ENCODE peak calls at places on chromosome 22, in six cellular contexts. R is lower leg skin, N is SK-N-SH, P is fibroblast of pulmonary artery, T is brain microvascular endothelial cell, J is left ventricle myocardium inferior. M is an unnamed sample.

GRCh38 chr22:50398698-50399648 is 55.8 kb downstream of the PPP6R2 start:
- DNase-seq in T (no peak), P (no peak), N (no peak), R (no peak), J (no peak), M (no peak)

GRCh38 chr22:47051435-47052175 is 289.2 kb downstream of the TBC1D22A start:
- DNase-seq in J (no peak), N (no peak), P (no peak), T (no peak), R (no peak), M (no peak)

GRCh38 chr22:47374901-47375575 is 612.6 kb downstream of the TBC1D22A start:
- DNase-seq in P (no peak), N (no peak), J (no peak), R (no peak), T (no peak), M (no peak)

GRCh38 chr22:48782817-48783511 is 1044.7 kb downstream of the BRD1 start:
- DNase-seq in J (no peak), P (no peak), R (peak), N (peak), T (no peak), M (no peak)

GRCh38 chr22:35995345-35995744 is 33.3 kb downstream of the RBFOX2 start:
- DNase-seq in P (no peak), R (no peak), J (no peak), T (peak), N (no peak), M (no peak)

GRCh38 chr22:26885441-26886261 is 228.3 kb downstream of the MIAT start:
- DNase-seq in R (no peak), J (no peak), P (no peak), N (no peak), T (no peak), M (no peak)

GRCh38 chr22:42743501-42743991 is 22.9 kb upstream of the A4GALT start:
- DNase-seq in T (peak), P (peak), R (peak), J (peak), N (no peak), M (no peak)

GRCh38 chr22:44497218-44497903 is 672 bp downstream of the RTL6 start:
- DNase-seq in N (peak), J (no peak), T (no peak), P (peak), R (no peak), M (no peak)

GRCh38 chr22:44369916-44370804 is 57.4 kb upstream of the SHISAL1 start:
- DNase-seq in J (peak), P (no peak), N (peak), T (no peak), R (no peak), M (no peak)

GRCh38 chr22:37551981-37552380 is 8.3 kb upstream of the CDC42EP1 start:
- DNase-seq in N (peak), J (no peak), P (no peak), R (no peak), T (no peak), M (no peak)

GRCh38 chr22:19691721-19692341 is 22.5 kb upstream of the SEPTIN5 start:
- DNase-seq in T (peak), N (no peak), P (peak), R (no peak), J (no peak), M (no peak)

DNA sequence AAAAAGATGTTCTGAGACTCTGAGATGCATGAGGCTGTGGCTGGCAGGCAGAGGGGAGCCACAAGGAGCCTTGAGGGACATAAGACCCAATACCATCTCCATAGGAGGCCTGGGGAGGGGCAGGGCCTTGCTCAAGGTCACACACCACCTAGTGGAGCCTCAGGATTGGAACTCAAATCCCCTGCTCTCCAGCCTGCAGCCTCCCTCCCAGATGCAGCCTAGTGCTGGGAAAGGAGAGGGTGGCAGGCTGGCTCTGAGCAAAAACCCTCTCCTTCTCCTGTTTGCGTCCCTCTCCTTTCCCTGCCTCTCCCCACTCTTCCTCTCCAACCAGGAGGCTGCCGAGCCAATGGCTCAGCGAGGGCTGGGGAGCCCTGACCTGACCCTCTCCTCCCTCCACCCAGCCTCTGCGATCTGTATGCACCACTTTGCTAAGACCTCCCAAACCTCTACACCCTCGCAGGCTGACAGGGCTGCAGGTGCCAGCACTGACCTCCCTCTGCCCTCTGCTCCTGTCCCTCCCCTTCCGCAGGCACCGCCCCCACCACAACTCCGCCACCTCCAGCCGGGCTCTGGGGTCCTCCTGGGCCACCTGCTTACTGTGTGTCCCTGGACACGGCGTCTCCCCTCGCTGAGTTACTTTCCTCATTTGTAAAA is 14.7 kb downstream of the IGLL1 start:
- DNase-seq in P (peak), T (no peak), N (peak), R (no peak), J (no peak), M (peak)
- H3K4me3 ChIP-seq in P (no peak), T (no peak), N (no peak), R (no peak), J (peak), M (no peak)

DNA sequence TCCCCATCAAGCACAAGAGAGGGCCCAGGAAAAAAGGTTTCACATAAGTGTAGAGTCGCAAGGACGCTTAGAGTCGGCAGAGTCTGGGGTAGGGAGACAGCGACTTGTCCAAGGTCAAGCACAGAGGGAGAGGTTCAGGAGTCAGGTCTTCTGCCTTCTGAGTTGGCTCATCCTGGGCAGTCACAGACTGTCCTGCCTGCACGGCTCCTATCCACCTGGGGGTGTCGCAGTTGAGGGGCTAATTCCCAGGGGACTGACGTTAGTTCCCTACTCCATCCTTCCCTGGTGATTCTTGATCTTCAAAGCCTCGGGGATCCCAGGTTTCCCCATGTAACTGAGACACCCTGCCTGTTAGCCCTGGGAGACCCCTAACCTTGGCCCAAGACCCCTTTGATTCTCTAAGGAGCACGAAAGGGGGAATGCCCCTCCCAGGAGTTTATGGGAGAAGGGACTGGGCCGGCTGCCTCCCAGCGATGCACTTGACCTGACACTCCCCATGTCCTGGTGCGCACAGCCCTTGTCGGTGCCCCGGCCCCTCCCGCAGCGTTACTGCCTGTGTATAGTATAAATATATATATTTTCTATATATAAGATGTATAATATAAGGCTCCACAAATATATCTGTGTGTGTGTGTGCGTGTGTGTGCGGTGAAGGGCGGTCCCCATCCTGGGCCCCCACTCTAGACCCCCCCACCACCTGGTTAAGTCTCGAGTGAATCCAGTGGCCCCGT is 14.7 kb upstream of the TAB1 start:
- DNase-seq in R (no peak), T (peak), N (peak), P (peak), J (no peak), M (peak)
- TF ChIP-seq CTCF in R (no peak), T (peak), N (peak), P (peak), J (peak), M (peak)

GRCh38 chr22:17370766-17371181 is 1.5 kb downstream of the CECR2 start:
- DNase-seq in R (no peak), J (no peak), T (no peak), N (no peak), P (no peak), M (no peak)

GRCh38 chr22:17368727-17369552 is at the start of gene CECR2:
- DNase-seq in J (peak), P (peak), N (peak), R (no peak), T (no peak), M (no peak)

GRCh38 chr22:17371446-17371845 is 2.2 kb downstream of the CECR2 start:
- DNase-seq in R (no peak), J (no peak), N (no peak), T (no peak), P (no peak), M (no peak)

GRCh38 chr22:17369553-17370035 is 334 bp downstream of the CECR2 start:
- DNase-seq in R (no peak), J (peak), P (peak), T (no peak), N (peak), M (peak)

DNA sequence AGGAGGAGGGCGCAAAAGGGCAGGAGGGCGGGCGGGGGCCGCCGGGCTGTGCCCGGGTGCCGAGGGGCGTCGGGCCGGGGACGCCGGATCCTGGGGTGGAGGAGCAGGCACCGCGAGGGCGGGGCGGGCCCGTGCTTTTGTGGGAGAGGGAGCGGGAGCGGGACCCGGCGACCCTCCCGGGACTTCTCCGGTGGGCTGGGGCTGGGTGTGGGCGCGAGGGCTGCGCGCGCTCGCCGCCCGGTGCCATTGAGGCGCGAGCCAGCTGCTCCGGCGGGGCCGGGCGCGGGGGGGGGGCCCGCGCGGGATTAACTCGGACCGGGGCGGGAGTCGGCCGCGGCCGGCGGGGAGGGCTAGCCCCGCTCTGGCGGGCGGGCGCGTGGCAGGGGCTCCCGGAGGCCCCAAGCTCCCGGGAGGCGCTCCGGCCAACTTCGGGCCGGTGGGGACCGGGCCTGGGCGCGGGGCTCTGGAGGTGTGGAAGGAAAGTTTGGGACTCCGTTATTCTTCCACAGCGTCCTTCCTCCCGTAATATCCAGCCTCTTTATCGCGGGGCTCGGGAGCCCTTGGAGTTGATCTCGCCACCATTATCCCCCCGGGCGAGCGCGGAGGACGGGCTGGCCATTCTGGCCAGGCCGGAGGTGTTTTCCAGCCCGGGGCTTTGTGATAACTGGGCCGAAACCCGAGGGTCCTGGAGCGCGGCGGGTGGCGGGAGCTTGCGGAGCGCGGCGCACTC is 941 bp downstream of the CECR2 start:
- DNase-seq in J (peak), N (peak), T (no peak), R (no peak), P (no peak), M (no peak)
- H3K4me3 ChIP-seq in J (peak), N (no peak), T (no peak), R (peak), P (peak), M (no peak)

GRCh38 chr22:23533328-23533762 is 46.7 kb downstream of the IGLL1 start:
- DNase-seq in P (peak), R (no peak), T (peak), N (peak), J (no peak), M (no peak)
- TF ChIP-seq CTCF in P (peak), R (no peak), T (peak), N (no peak), J (peak), M (no peak)

DNA sequence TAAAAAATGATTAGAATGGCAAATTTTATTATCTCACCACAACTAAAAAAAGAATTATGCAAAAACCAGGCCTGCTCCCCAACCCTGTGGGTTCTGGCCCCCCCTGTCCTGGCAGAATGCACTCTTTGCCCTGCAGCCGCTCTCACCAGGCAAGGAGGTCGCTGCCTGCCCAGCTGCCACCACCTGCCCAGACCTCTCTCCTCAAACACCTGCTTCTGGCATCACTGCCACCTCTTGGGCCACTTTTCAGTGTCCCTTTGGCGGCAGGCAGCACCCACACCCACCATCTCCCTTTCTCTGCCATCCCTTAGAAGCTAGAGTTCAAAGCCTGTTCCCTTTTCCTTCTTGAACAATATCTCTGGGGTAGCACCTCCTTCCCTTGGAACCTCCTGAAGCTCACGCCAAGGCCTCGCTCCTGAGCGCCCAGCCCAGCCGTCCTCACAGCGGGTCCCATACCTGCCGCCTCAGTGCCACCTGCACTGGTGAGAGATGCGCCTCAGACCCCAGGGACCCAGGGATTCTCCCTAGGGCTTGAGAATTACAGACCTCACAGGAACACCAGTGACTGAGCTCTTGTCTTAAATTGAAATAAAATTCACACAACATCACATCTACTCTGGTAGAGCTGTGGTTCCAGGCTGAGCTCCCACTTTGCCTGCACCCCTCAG is 44.6 kb downstream of the SGSM3 start:
- DNase-seq in P (no peak), R (no peak), T (no peak), N (peak), J (no peak), M (peak)
- H3K4me3 ChIP-seq in P (no peak), R (no peak), T (no peak), N (no peak), J (no peak), M (no peak)

GRCh38 chr22:24164243-24164642 is 17.0 kb upstream of the SUSD2 start:
- DNase-seq in T (no peak), P (no peak), R (no peak), J (no peak), N (no peak), M (no peak)

GRCh38 chr22:24165673-24166072 is 15.6 kb upstream of the SUSD2 start:
- DNase-seq in T (no peak), N (no peak), R (no peak), J (no peak), P (no peak), M (no peak)

GRCh38 chr22:24164823-24165379 is 16.4 kb upstream of the SUSD2 start:
- DNase-seq in P (no peak), J (peak), T (no peak), N (peak), R (no peak), M (no peak)

GRCh38 chr22:24169439-24170058 is 11.7 kb upstream of the SUSD2 start:
- DNase-seq in J (no peak), T (no peak), N (no peak), R (no peak), P (no peak), M (no peak)

GRCh38 chr22:24166811-24167210 is 14.5 kb upstream of the SUSD2 start:
- DNase-seq in P (no peak), T (no peak), N (no peak), J (no peak), R (no peak), M (no peak)
- TF ChIP-seq CTCF in P (no peak), T (no peak), N (no peak), J (no peak), R (no peak), M (no peak)

GRCh38 chr22:28402066-28402465 is 277.6 kb downstream of the TTC28 start:
- DNase-seq in T (no peak), N (no peak), R (no peak), P (no peak), J (no peak), M (no peak)

GRCh38 chr22:28398355-28398754 is 281.3 kb downstream of the TTC28 start:
- DNase-seq in J (no peak), R (no peak), N (no peak), T (no peak), P (no peak), M (no peak)

GRCh38 chr22:28407645-28408044 is 272.0 kb downstream of the TTC28 start:
- DNase-seq in R (no peak), N (no peak), P (no peak), J (no peak), T (no peak), M (no peak)

GRCh38 chr22:28398987-28399386 is 280.7 kb downstream of the TTC28 start:
- DNase-seq in T (no peak), J (no peak), P (peak), R (no peak), N (no peak), M (no peak)

GRCh38 chr22:28402539-28402938 is 277.1 kb downstream of the TTC28 start:
- DNase-seq in T (no peak), R (no peak), P (no peak), N (no peak), J (no peak), M (peak)
- H3K4me3 ChIP-seq in T (no peak), R (no peak), P (no peak), N (no peak), J (no peak), M (no peak)